ENCODE peak calls at places on chromosomes 7 and 10, in five cellular contexts. P, F, O, Z and X are unnamed samples.

GRCh38 chr10:122276611-122277205 is 5.6 kb downstream of the BTBD16 start:
- DNase-seq in F (peak; percentile 75), O (no peak), P (no peak), Z (peak; percentile 58), X (no peak)

GRCh38 chr7:73623798-73624668 is at the start of gene MLXIPL:
- DNase-seq in O (no peak), F (peak; percentile 96), Z (peak; percentile 70), P (peak; percentile 11), X (peak; percentile 20)

GRCh38 chr10:44619975-44620374 is 235.1 kb upstream of the CXCL12 start:
- DNase-seq in Z (no peak), F (no peak), O (no peak), P (no peak), X (no peak)

GRCh38 chr10:34727595-34728033 is 87.5 kb downstream of the PARD3 start:
- DNase-seq in P (no peak), O (no peak), F (no peak), Z (no peak), X (no peak)

GRCh38 chr7:380724-381210 is 90.8 kb downstream of the FOXL3 start:
- DNase-seq in F (no peak), Z (no peak), O (no peak), P (no peak), X (no peak)

GRCh38 chr10:98425511-98426352 is 10.8 kb upstream of the PYROXD2 start:
- DNase-seq in Z (peak; percentile 35), O (peak; percentile 38), F (peak; percentile 53), P (peak; percentile 17), X (no peak)

GRCh38 chr10:29243750-29244149 is 45.1 kb upstream of the LYZL1 start:
- DNase-seq in Z (no peak), O (no peak), F (no peak), P (no peak), X (no peak)

GRCh38 chr10:77901743-77902142 is 24.8 kb downstream of the DLG5 start:
- DNase-seq in P (no peak), Z (no peak), O (no peak), F (no peak), X (no peak)

GRCh38 chr10:11476035-11476434 is 135.4 kb downstream of the USP6NL start:
- DNase-seq in Z (no peak), F (no peak), P (no peak), O (no peak), X (no peak)

GRCh38 chr7:140645166-140645565 is 4.6 kb upstream of the DENND2A start:
- DNase-seq in O (no peak), F (no peak), Z (no peak), P (no peak), X (no peak)

GRCh38 chr7:155844019-155844453 is 31.8 kb upstream of the SHH start:
- DNase-seq in O (no peak), F (peak; percentile 93), P (no peak), Z (peak; percentile 84), X (no peak)

GRCh38 chr10:119478111-119479047 is 64.1 kb downstream of the RGS10 start:
- DNase-seq in F (no peak), Z (no peak), P (no peak), O (no peak), X (no peak)

GRCh38 chr7:17832820-17833219 is 107.5 kb downstream of the SNX13 start:
- DNase-seq in Z (no peak), O (no peak), P (no peak), F (no peak), X (no peak)

GRCh38 chr7:47852330-47853245 is 95.7 kb downstream of the PKD1L1 start:
- DNase-seq in P (no peak), Z (no peak), O (no peak), F (no peak), X (no peak)

GRCh38 chr7:5426226-5426475 is 2.5 kb upstream of the TNRC18 start:
- DNase-seq in P (no peak), O (no peak), Z (peak; percentile 73), F (no peak), X (no peak)

GRCh38 chr10:117757121-117757795 is 214.7 kb downstream of the EMX2 start:
- DNase-seq in P (no peak), O (no peak), F (no peak), Z (no peak), X (no peak)

GRCh38 chr7:71389976-71390375 is 258.0 kb downstream of the GALNT17 start:
- DNase-seq in F (no peak), Z (no peak), O (no peak), P (no peak), X (no peak)

GRCh38 chr10:118531105-118531851 is 64.2 kb downstream of the PRLHR start:
- DNase-seq in F (no peak), P (no peak), O (no peak), Z (no peak), X (no peak)

GRCh38 chr7:1862560-1862959 is 192.5 kb downstream of the ELFN1 start:
- DNase-seq in Z (no peak), O (no peak), P (no peak), F (no peak), X (no peak)

GRCh38 chr7:1546909-1547776 is 8.9 kb downstream of the TMEM184A start:
- DNase-seq in O (no peak), Z (no peak), F (no peak), P (no peak), X (no peak)

GRCh38 chr10:8088504-8088903 is 34.0 kb downstream of the GATA3 start:
- DNase-seq in P (peak; percentile 13), F (no peak), Z (no peak), O (no peak), X (peak; percentile 49)

GRCh38 chr10:81068446-81068845 is 530.7 kb downstream of the SH2D4B start:
- DNase-seq in O (no peak), Z (no peak), P (no peak), F (no peak), X (no peak)

GRCh38 chr7:138459300-138460175 is 521 bp upstream of the TRIM24 start:
- DNase-seq in P (peak; percentile 95), F (peak; percentile 99), O (peak; percentile 97), Z (peak; percentile 94), X (peak; percentile 99)

GRCh38 chr7:130356121-130356759 is 11.6 kb downstream of the CPA5 start:
- DNase-seq in P (no peak), Z (peak; percentile 99), O (peak; percentile 84), F (peak; percentile 84), X (no peak)

GRCh38 chr7:80277434-80278427 is 143.1 kb downstream of the GNAI1 start:
- DNase-seq in Z (peak; percentile 84), O (no peak), P (no peak), F (peak; percentile 57), X (no peak)

GRCh38 chr7:116097365-116098009 is 66.9 kb upstream of the TFEC start:
- DNase-seq in P (no peak), O (peak; percentile 24), Z (peak; percentile 72), F (no peak), X (no peak)

GRCh38 chr7:3028767-3029111 is 14.9 kb downstream of the CARD11 start:
- DNase-seq in F (no peak), O (no peak), Z (no peak), P (no peak), X (no peak)

GRCh38 chr7:13602036-13602435 is 387.4 kb downstream of the ETV1 start:
- DNase-seq in F (no peak), Z (no peak), P (no peak), O (no peak), X (no peak)

GRCh38 chr7:101957733-101958525 is 140.5 kb downstream of the CUX1 start:
- DNase-seq in F (no peak), Z (no peak), O (no peak), P (no peak), X (no peak)

GRCh38 chr10:85548038-85548437 is 818.6 kb downstream of the GRID1 start:
- DNase-seq in Z (peak; percentile 39), O (peak; percentile 66), P (no peak), F (peak; percentile 57), X (peak; percentile 40)

GRCh38 chr7:108529341-108529740 is 3.4 kb upstream of the PNPLA8 start:
- DNase-seq in F (no peak), O (no peak), P (no peak), Z (peak; percentile 65), X (no peak)

GRCh38 chr7:153258686-153259085 is 499.1 kb downstream of the ACTR3B start:
- DNase-seq in F (no peak), O (no peak), Z (no peak), P (no peak), X (no peak)

GRCh38 chr7:102416406-102416805 is 17.0 kb upstream of the ORAI2 start:
- DNase-seq in Z (no peak), O (no peak), P (no peak), F (no peak), X (no peak)

GRCh38 chr10:24488631-24489030 is 235.1 kb downstream of the ARHGAP21 start:
- DNase-seq in Z (peak; percentile 93), O (no peak), P (no peak), F (no peak), X (no peak)

GRCh38 chr10:125152646-125153368 is 7.6 kb downstream of the CTBP2 start:
- DNase-seq in F (no peak), P (no peak), O (no peak), Z (no peak), X (no peak)

GRCh38 chr7:135100856-135101255 is 47.0 kb upstream of the TMEM140 start:
- DNase-seq in P (no peak), F (no peak), O (no peak), Z (no peak), X (no peak)

GRCh38 chr7:41501466-41501865 is 201.4 kb downstream of the INHBA start:
- DNase-seq in Z (no peak), F (no peak), P (no peak), O (no peak), X (no peak)

GRCh38 chr7:70372768-70373241 is 759.1 kb upstream of the GALNT17 start:
- DNase-seq in Z (no peak), O (no peak), P (no peak), F (no peak), X (no peak)

GRCh38 chr10:28910960-28911359 is 233.6 kb downstream of the BAMBI start:
- DNase-seq in O (no peak), P (no peak), F (no peak), Z (no peak), X (no peak)

GRCh38 chr7:28409716-28410627 is 2.3 kb upstream of the CREB5 start:
- DNase-seq in Z (no peak), P (no peak), F (peak; percentile 63), O (no peak), X (no peak)
- H3K4me3 ChIP-seq in Z (peak overlapping the region; percentile 63), P (peak overlapping the region; percentile 50), F (peak overlapping the region; percentile 37), O (peak overlapping the region; percentile 72), X (peak overlapping the region; percentile 34)

DNA sequence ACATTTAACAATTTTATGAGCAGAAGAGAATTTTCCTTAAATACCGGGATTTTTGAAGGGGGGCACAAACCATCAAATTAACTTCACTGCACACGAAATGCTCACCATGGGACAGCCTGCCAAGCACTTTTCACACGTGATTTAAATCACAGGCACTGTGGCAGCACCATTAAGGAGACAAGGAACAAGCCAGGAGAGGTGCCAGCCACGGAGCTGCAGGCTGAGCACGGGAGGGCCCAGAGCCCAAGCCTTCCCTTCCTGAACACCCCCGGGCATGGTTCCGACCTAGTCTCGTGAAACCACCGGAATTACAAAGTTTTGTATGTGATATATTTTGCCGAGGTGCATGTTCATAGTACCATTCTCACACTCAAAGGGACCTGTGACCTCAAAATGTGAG is 13.4 kb downstream of the PITRM1 start:
- DNase-seq in O (no peak), P (no peak), F (no peak), Z (no peak), X (no peak)
- H3K36me3 ChIP-seq in O (peaks cover 13% of the 10 kb centered on the region), P (peaks cover 61% of the 10 kb centered on the region), F (no peaks in the 10 kb centered on the region), Z (peaks cover 12% of the 10 kb centered on the region), X (peaks cover 39% of the 10 kb centered on the region)

GRCh38 chr7:143448429-143448828 is 5.2 kb downstream of the TAS2R60 start:
- DNase-seq in Z (no peak), P (no peak), O (no peak), F (no peak), X (no peak)
- H3K27me3 ChIP-seq in Z (no peaks in the 10 kb centered on the region), P (no peaks in the 10 kb centered on the region), O (peaks cover 6% of the 10 kb centered on the region), F (no peaks in the 10 kb centered on the region), X (no peaks in the 10 kb centered on the region)

GRCh38 chr10:71344916-71345557 is 26.0 kb downstream of the SLC29A3 start:
- DNase-seq in F (no peak), Z (no peak), O (no peak), P (no peak), X (no peak)
- H3K4me3 ChIP-seq in F (no peak overlapping the region), Z (no peak overlapping the region), O (no peak overlapping the region), P (no peak overlapping the region), X (no peak overlapping the region)